ENCODE peak calls at places on chromosomes 5 and 9, in five cellular contexts. One of them, this sample, is unnamed.

GRCh38 chr9:105713939-105714331 is 19.6 kb downstream of the TMEM38B start:
- DNase-seq in GM12891: no peak
- DNase-seq in tibial nerve: no peak
- DNase-seq in body of pancreas: no peak
- DNase-seq in spleen: no peak
- DNase-seq in this sample: no peak

GRCh38 chr9:5628183-5628529 is 751 bp upstream of the RIC1 start:
- DNase-seq in tibial nerve: no peak
- DNase-seq in GM12891: no peak
- DNase-seq in spleen: no peak
- DNase-seq in body of pancreas: no peak
- DNase-seq in this sample: no peak

GRCh38 chr5:79800979-79801827 is 111.6 kb downstream of the CMYA5 start:
- DNase-seq in body of pancreas: no peak
- DNase-seq in GM12891: no peak
- DNase-seq in tibial nerve: no peak
- DNase-seq in spleen: no peak
- DNase-seq in this sample: no peak

GRCh38 chr5:93603711-93604118 is 20.7 kb downstream of the NR2F1 start:
- DNase-seq in spleen: no peak
- DNase-seq in GM12891: no peak
- DNase-seq in body of pancreas: no peak
- DNase-seq in tibial nerve: no peak
- DNase-seq in this sample: no peak

GRCh38 chr5:142922223-142922952 is 152.2 kb downstream of the ARHGAP26 start:
- DNase-seq in tibial nerve: no peak
- DNase-seq in spleen: no peak
- DNase-seq in body of pancreas: no peak
- DNase-seq in GM12891: no peak
- DNase-seq in this sample: no peak

GRCh38 chr9:708182-708555 is 133.3 kb upstream of the DMRT1 start:
- DNase-seq in GM12891: no peak
- DNase-seq in body of pancreas: peak; percentile 38
- DNase-seq in tibial nerve: no peak
- DNase-seq in spleen: no peak
- DNase-seq in this sample: no peak

GRCh38 chr5:175467983-175468698 is 10.2 kb upstream of the SFXN1 start:
- DNase-seq in spleen: no peak
- DNase-seq in GM12891: no peak
- DNase-seq in body of pancreas: no peak
- DNase-seq in tibial nerve: no peak
- DNase-seq in this sample: no peak

GRCh38 chr9:121838757-121839669 is 187.6 kb downstream of the DAB2IP start:
- DNase-seq in tibial nerve: no peak
- DNase-seq in spleen: peak; percentile 47
- DNase-seq in GM12891: no peak
- DNase-seq in body of pancreas: no peak
- DNase-seq in this sample: peak; percentile 20

GRCh38 chr9:118751848-118752223 is 617.4 kb downstream of the BRINP1 start:
- DNase-seq in body of pancreas: no peak
- DNase-seq in spleen: no peak
- DNase-seq in tibial nerve: no peak
- DNase-seq in GM12891: no peak
- DNase-seq in this sample: no peak

GRCh38 chr5:10729320-10730133 is 31.5 kb downstream of the DAP start:
- DNase-seq in GM12891: no peak
- DNase-seq in body of pancreas: no peak
- DNase-seq in spleen: no peak
- DNase-seq in tibial nerve: no peak
- DNase-seq in this sample: no peak
- TF ChIP-seq POLR2A in GM12891: no peak
- TF ChIP-seq POLR2A in body of pancreas: no peak
- TF ChIP-seq POLR2A in spleen: no peak
- TF ChIP-seq POLR2A in tibial nerve: no peak
- TF ChIP-seq POLR2A in this sample: no peak

DNA sequence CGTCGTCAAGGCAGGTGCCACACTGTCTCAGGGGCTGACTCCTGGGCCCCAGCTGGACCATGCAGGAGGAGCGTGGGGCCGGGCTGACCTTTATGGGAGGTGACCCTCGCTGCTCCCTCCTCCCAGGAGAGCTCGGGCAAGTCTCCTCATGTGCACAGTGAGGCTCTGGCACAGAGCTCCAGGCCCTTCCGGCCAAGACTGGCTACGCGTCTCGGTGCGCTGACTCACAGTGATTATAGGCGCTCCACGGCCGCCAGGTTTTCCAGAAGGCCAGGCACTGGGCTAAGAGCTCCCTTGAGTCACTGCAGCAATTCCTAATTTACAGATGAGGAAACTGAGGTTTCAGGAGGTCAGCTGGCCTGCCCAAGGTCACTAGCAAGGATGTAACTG is 47.4 kb downstream of the VAV2 start:
- DNase-seq in body of pancreas: peak; percentile 59
- DNase-seq in GM12891: no peak
- DNase-seq in tibial nerve: no peak
- DNase-seq in spleen: peak; percentile 74
- DNase-seq in this sample: no peak
- TF ChIP-seq POLR2A in body of pancreas: no peak
- TF ChIP-seq POLR2A in GM12891: no peak
- TF ChIP-seq POLR2A in tibial nerve: no peak
- TF ChIP-seq POLR2A in spleen: no peak
- TF ChIP-seq POLR2A in this sample: no peak

GRCh38 chr5:5671823-5672222 is 249.3 kb downstream of the ICE1 start:
- DNase-seq in GM12891: no peak
- DNase-seq in tibial nerve: no peak
- DNase-seq in spleen: no peak
- DNase-seq in body of pancreas: no peak
- DNase-seq in this sample: no peak
- TF ChIP-seq POLR2A in GM12891: no peak
- TF ChIP-seq POLR2A in tibial nerve: no peak
- TF ChIP-seq POLR2A in spleen: no peak
- TF ChIP-seq POLR2A in body of pancreas: no peak
- TF ChIP-seq POLR2A in this sample: no peak

GRCh38 chr5:94618493-94619328 is at the start of the genes KIAA0825 and SLF1:
- DNase-seq in body of pancreas: peak; percentile 91
- DNase-seq in GM12891: peak; percentile 61
- DNase-seq in spleen: peak; percentile 97
- DNase-seq in tibial nerve: peak; percentile 73
- DNase-seq in this sample: peak; percentile 90
- TF ChIP-seq POLR2A in body of pancreas: peak; percentile 67
- TF ChIP-seq POLR2A in GM12891: peak; percentile 69
- TF ChIP-seq POLR2A in spleen: peak; percentile 31
- TF ChIP-seq POLR2A in tibial nerve: no peak
- TF ChIP-seq POLR2A in this sample: no peak

This sample was measured in stomach.